ENCODE peak calls at places on chromosomes 1 and 21, in five cellular contexts. A is endothelial cell of umbilical vein; U is activated effector memory CD4-positive, alpha-beta T cell treated with Interleukin-2 at 50 U/mL for 16 hours; Z is GM18507; L is fibroblast of mammary gland. J is an unnamed sample.
A peak's percentile ranks its signal among the peaks of the same experiment; 100 is the strongest.

GRCh38 chr1:31708324-31708723 is 4.5 kb upstream of the COL16A1 start:
- DNase-seq in Z (no peak), U (no peak), A (no peak), L (no peak), J (no peak)

GRCh38 chr21:42644223-42645208 is 8.9 kb upstream of the PDE9A start:
- DNase-seq in L (peak; percentile 87), Z (no peak), U (no peak), A (no peak), J (no peak)

GRCh38 chr1:45260244-45260643 is 53.8 kb upstream of the ZSWIM5 start:
- DNase-seq in A (peak; percentile 67), L (no peak), Z (no peak), U (no peak), J (no peak)

GRCh38 chr1:38029081-38029681 is 16.6 kb downstream of the UTP11 start:
- DNase-seq in U (no peak), L (peak; percentile 44), Z (no peak), A (no peak), J (no peak)

GRCh38 chr1:117942293-117942692 is 12.8 kb downstream of the WDR3 start:
- DNase-seq in A (no peak), L (peak; percentile 26), Z (no peak), U (no peak), J (no peak)

GRCh38 chr1:109508001-109508872 is 1.3 kb downstream of the AMIGO1 start:
- DNase-seq in A (no peak), L (no peak), U (no peak), Z (no peak), J (no peak)

GRCh38 chr1:25360596-25361581 is 22.8 kb downstream of the TMEM50A start:
- DNase-seq in A (peak; percentile 66), Z (no peak), L (peak; percentile 82), U (no peak), J (no peak)

GRCh38 chr1:200911361-200911760 is 16.7 kb downstream of the INAVA start:
- DNase-seq in U (no peak), Z (no peak), A (no peak), L (no peak), J (no peak)

GRCh38 chr1:246775531-246776385 is 51.5 kb downstream of the SCCPDH start:
- DNase-seq in L (no peak), Z (no peak), U (no peak), A (no peak), J (no peak)

GRCh38 chr21:31218830-31219608 is 125.0 kb downstream of the TIAM1 start:
- DNase-seq in L (peak; percentile 93), U (no peak), A (no peak), Z (no peak), J (no peak)

GRCh38 chr21:44920694-44921604 is at the start of gene ITGB2:
- DNase-seq in A (no peak), U (no peak), Z (no peak), L (no peak), J (peak; percentile 69)

GRCh38 chr1:152111515-152111968 is 3.7 kb downstream of the TCHH start:
- DNase-seq in L (peak; percentile 34), A (peak; percentile 50), U (no peak), Z (no peak), J (no peak)

GRCh38 chr1:25862785-25863485 is 3.7 kb upstream of the AUNIP start:
- DNase-seq in U (no peak), L (no peak), A (no peak), Z (no peak), J (no peak)

GRCh38 chr1:93905051-93905450 is 4.2 kb downstream of the GCLM start:
- DNase-seq in L (no peak), U (no peak), A (peak; percentile 56), Z (no peak), J (no peak)

GRCh38 chr1:15189692-15190321 is 36.3 kb downstream of the TMEM51 start:
- DNase-seq in Z (no peak), U (no peak), A (no peak), L (no peak), J (no peak)

GRCh38 chr1:2406451-2407041 is 5.8 kb downstream of the PEX10 start:
- DNase-seq in A (no peak), L (no peak), Z (no peak), U (no peak), J (no peak)

GRCh38 chr1:31792541-31792940 is 23.3 kb downstream of the SPOCD1 start:
- DNase-seq in A (no peak), U (no peak), L (no peak), Z (no peak), J (peak; percentile 9)

GRCh38 chr1:45785583-45785982 is 17.8 kb upstream of the MAST2 start:
- DNase-seq in L (no peak), U (peak; percentile 23), A (no peak), Z (no peak), J (no peak)

GRCh38 chr1:21939650-21940374 is 2.7 kb upstream of the HSPG2 start:
- DNase-seq in A (peak; percentile 98), U (no peak), Z (no peak), L (peak; percentile 97), J (no peak)

GRCh38 chr1:209519786-209520185 is 63.7 kb upstream of the CAMK1G start:
- DNase-seq in U (no peak), A (no peak), L (no peak), Z (no peak), J (no peak)

GRCh38 chr21:31520506-31521163 is 138.9 kb upstream of the SOD1 start:
- DNase-seq in Z (no peak), L (no peak), A (no peak), U (no peak), J (no peak)

GRCh38 chr1:165161130-165161529 is 195.4 kb downstream of the LMX1A start:
- DNase-seq in U (no peak), L (no peak), A (no peak), Z (no peak), J (no peak)

GRCh38 chr1:48793863-48794262 is 17.2 kb upstream of the BEND5 start:
- DNase-seq in A (no peak), L (no peak), Z (peak; percentile 30), U (no peak), J (peak; percentile 42)

GRCh38 chr1:203130358-203130992 is 2.9 kb downstream of the ADORA1 start:
- DNase-seq in A (no peak), L (no peak), Z (no peak), U (no peak), J (no peak)

GRCh38 chr1:31564606-31564989 is 11.7 kb upstream of the TINAGL1 start:
- DNase-seq in Z (no peak), A (no peak), U (no peak), L (no peak), J (no peak)

GRCh38 chr1:53739109-53739681 is at the start of gene GLIS1:
- DNase-seq in U (peak; percentile 3), A (peak; percentile 86), Z (peak; percentile 91), L (peak; percentile 79), J (peak; percentile 62)

GRCh38 chr1:225418059-225418458 is 9.8 kb downstream of the LBR start:
- DNase-seq in L (no peak), Z (no peak), U (no peak), A (no peak), J (no peak)

J was measured in activated B cell treated with CpG ODN at 0.5 μM for 24 hours.